ENCODE peak calls at places on chromosome 2, in ten cellular contexts. P, J, H, V, D, O, C, G, U and R are unnamed samples.

GRCh38 chr2:196316050-196316430 is 144.7 kb upstream of the STK17B start:
- DNase-seq in J (no peak), U (no peak), C (no peak), G (no peak), H (no peak), D (no peak), P (no peak), O (peak), V (no peak), R (no peak)

GRCh38 chr2:170155022-170155722 is 22.8 kb upstream of the MYO3B start:
- DNase-seq in D (no peak), C (no peak), J (peak), P (no peak), U (no peak), V (no peak), H (no peak), O (peak), G (peak), R (no peak)

GRCh38 chr2:54704688-54705605 is 18.5 kb upstream of the EML6 start:
- DNase-seq in C (no peak), G (no peak), D (no peak), U (no peak), J (peak), H (no peak), P (peak), O (peak), V (no peak), R (no peak)

GRCh38 chr2:8065191-8065590 is 616.7 kb upstream of the ID2 start:
- DNase-seq in U (no peak), D (no peak), O (no peak), P (no peak), C (no peak), G (no peak), H (no peak), J (no peak), V (no peak), R (no peak)

GRCh38 chr2:145851730-145852129 is 1331.8 kb upstream of the ZEB2 start:
- DNase-seq in G (no peak), H (no peak), O (no peak), V (no peak), J (no peak), U (no peak), D (no peak), C (no peak), P (no peak), R (no peak)

GRCh38 chr2:29627366-29627765 is 294.0 kb downstream of the ALK start:
- DNase-seq in H (no peak), D (no peak), G (no peak), O (peak), V (no peak), U (no peak), J (no peak), C (no peak), P (no peak), R (no peak)

GRCh38 chr2:164815071-164815793 is 26.4 kb downstream of the COBLL1 start:
- DNase-seq in P (no peak), O (no peak), G (no peak), C (no peak), V (no peak), U (no peak), H (no peak), J (no peak), D (no peak), R (no peak)

GRCh38 chr2:174344716-174345472 is 10.1 kb downstream of the SP9 start:
- DNase-seq in P (peak), G (no peak), J (no peak), U (no peak), C (no peak), O (peak), V (no peak), D (no peak), H (no peak), R (peak)

GRCh38 chr2:129914538-129915302 is 64.7 kb upstream of the RAB6C start:
- DNase-seq in H (no peak), J (no peak), V (no peak), O (no peak), C (peak), P (no peak), G (no peak), U (no peak), D (no peak), R (no peak)

GRCh38 chr2:33477473-33478468 is 1.3 kb downstream of the RASGRP3 start:
- DNase-seq in C (peak), H (no peak), V (no peak), P (peak), D (peak), G (no peak), U (no peak), J (no peak), O (no peak), R (no peak)

GRCh38 chr2:152421521-152422367 is 86.8 kb downstream of the FMNL2 start:
- DNase-seq in J (no peak), D (no peak), O (peak), C (no peak), H (peak), U (no peak), P (peak), V (no peak), G (no peak), R (no peak)

GRCh38 chr2:222315443-222316121 is 16.8 kb upstream of the PAX3 start:
- DNase-seq in V (no peak), G (no peak), U (no peak), O (no peak), C (no peak), H (no peak), J (no peak), D (no peak), P (peak), R (peak)

GRCh38 chr2:224122542-224122941 is 83.5 kb upstream of the SERPINE2 start:
- DNase-seq in G (no peak), D (no peak), V (no peak), C (no peak), H (no peak), P (no peak), U (no peak), O (peak), J (no peak), R (no peak)

GRCh38 chr2:69770747-69771146 is 28.8 kb downstream of the ANXA4 start:
- DNase-seq in U (no peak), G (no peak), P (no peak), D (no peak), H (no peak), J (no peak), O (no peak), V (no peak), C (no peak), R (no peak)

GRCh38 chr2:54329482-54330225 is 73.6 kb upstream of the TSPYL6 start:
- DNase-seq in C (no peak), V (no peak), G (no peak), H (no peak), U (no peak), O (peak), P (no peak), D (no peak), J (no peak), R (no peak)

GRCh38 chr2:51734115-51734514 is 702.2 kb upstream of the NRXN1 start:
- DNase-seq in V (no peak), H (no peak), U (no peak), J (no peak), D (no peak), P (peak), O (peak), G (no peak), C (no peak), R (no peak)

GRCh38 chr2:74238879-74239278 is 40.5 kb downstream of the MTHFD2 start:
- DNase-seq in P (no peak), G (no peak), V (no peak), C (no peak), H (no peak), J (no peak), U (no peak), D (no peak), O (peak), R (no peak)

GRCh38 chr2:64807417-64807816 is 153.7 kb upstream of the SERTAD2 start:
- DNase-seq in D (no peak), H (no peak), P (peak), G (no peak), O (peak), C (no peak), U (no peak), J (no peak), V (no peak), R (no peak)

GRCh38 chr2:42802150-42802549 is 9.8 kb upstream of the HAAO start:
- DNase-seq in H (no peak), D (no peak), U (no peak), O (no peak), P (no peak), V (no peak), J (no peak), C (no peak), G (no peak), R (no peak)
- TF ChIP-seq CTCF in H (no peak), D (no peak), U (no peak), O (no peak), P (no peak), V (no peak), J (no peak), C (no peak), G (no peak), R (no peak)

DNA sequence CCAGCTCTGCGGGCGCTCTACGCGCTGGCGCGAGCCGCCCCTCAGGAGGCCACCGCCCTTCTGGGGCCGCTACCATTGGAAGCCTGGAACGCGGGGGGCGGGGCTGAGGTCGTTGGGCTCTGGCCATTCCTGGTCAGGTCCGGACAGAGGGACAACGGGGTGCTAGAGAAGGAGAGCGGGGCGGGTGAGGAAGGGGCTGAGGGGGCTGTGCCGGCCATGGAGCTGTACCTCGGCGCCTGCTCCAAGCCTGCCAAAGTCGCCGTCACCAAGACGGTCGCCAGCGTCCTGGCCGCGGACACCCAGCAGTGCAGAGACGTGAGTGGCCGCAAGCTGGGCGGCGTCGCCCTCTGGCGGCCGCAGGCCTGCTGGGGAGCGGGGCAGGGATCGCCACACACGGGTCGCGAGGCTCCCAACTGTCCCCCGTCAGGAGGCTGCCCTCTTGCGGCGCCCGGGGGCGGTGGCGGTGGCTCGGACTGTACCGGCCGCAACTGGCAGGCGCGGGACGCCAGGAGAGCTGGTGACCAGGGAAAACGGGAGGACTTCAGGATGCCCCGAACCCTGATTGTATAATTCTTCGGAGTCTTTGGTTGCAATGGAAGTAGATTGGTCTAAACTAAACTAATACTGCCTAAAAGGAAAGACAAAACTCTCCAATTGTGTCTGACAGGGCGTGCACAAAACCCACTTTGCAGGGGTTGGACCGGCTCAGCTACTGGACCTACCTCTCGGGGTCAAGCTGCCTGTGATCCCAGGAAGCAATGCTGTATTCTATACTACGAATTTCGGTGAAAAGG is at the start of gene FSIP2:
- DNase-seq in H (no peak), J (peak), O (peak), D (peak), P (peak), V (peak), C (peak), U (no peak), G (peak), R (peak)
- TF ChIP-seq CTCF in H (peak), J (peak), O (peak), D (peak), P (peak), V (peak), C (peak), U (no peak), G (peak), R (peak)

GRCh38 chr2:66013456-66013855 is 421.5 kb upstream of the MEIS1 start:
- DNase-seq in P (no peak), U (no peak), O (peak), H (no peak), C (no peak), G (no peak), J (no peak), D (no peak), V (no peak), R (no peak)
- TF ChIP-seq CTCF in P (no peak), U (no peak), O (no peak), H (no peak), C (peak), G (no peak), J (no peak), D (peak), V (no peak), R (no peak)

DNA sequence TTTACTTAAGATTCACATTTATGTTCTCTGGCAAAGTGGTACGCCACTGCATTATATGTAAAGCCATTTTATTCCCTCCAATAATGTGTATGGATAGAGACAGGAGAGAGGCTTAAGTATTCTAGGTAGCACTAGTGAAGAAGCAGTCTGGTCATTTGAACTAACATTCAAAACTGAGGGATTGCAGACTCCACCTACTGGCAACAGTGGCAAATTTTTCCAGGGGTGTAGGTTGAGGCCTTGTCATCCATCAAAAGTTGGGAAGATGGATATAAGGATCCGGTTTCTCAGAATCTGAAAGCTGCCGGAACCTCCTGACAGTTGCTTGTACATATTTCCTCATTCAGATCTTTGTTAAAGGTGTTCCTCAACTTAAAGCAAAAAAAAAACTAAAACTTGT is 465.5 kb upstream of the FSHR start:
- DNase-seq in D (no peak), H (no peak), P (peak), J (no peak), V (no peak), O (no peak), C (no peak), U (no peak), G (peak), R (peak)
- TF ChIP-seq CTCF in D (peak), H (no peak), P (peak), J (peak), V (no peak), O (no peak), C (no peak), U (no peak), G (peak), R (no peak)

DNA sequence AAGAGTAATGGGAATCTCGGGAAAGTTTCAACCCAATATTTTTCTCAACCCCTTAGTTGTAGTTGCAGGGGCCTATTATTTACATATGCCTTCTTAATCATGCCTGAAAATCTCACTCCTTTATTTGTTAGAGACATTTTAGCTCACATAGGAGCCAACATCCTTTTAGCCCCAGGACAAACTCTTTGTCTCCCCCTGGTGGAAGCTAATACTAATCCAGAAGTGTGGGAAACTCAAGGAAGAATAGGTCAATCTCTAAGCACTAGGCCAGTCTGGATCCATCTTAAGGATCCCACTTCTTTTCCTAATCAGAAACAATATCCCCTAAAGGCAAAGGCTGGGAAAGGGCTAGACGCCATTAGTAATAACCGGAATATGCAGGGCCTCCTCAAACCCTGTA is 550.9 kb upstream of the PKDCC start:
- DNase-seq in V (no peak), G (no peak), J (no peak), U (no peak), O (peak), P (peak), D (no peak), C (no peak), H (no peak), R (no peak)
- TF ChIP-seq CTCF in V (peak), G (no peak), J (no peak), U (no peak), O (peak), P (peak), D (no peak), C (peak), H (no peak), R (no peak)

GRCh38 chr2:59935005-59935404 is 618.4 kb downstream of the BCL11A start:
- DNase-seq in V (no peak), D (no peak), U (no peak), P (peak), J (no peak), O (no peak), C (no peak), G (no peak), H (no peak), R (no peak)
- TF ChIP-seq CTCF in V (no peak), D (no peak), U (no peak), P (no peak), J (no peak), O (no peak), C (no peak), G (no peak), H (no peak), R (no peak)

GRCh38 chr2:105121417-105121816 is 83.5 kb downstream of the MRPS9 start:
- DNase-seq in D (no peak), G (no peak), V (no peak), P (no peak), J (no peak), U (no peak), O (no peak), H (no peak), C (no peak), R (no peak)

GRCh38 chr2:105114551-105114950 is 76.7 kb downstream of the MRPS9 start:
- DNase-seq in D (no peak), C (no peak), G (no peak), U (no peak), O (peak), J (peak), P (peak), V (no peak), H (no peak), R (no peak)

GRCh38 chr2:105117565-105117964 is 79.7 kb downstream of the MRPS9 start:
- DNase-seq in J (no peak), V (no peak), H (no peak), G (no peak), P (no peak), C (no peak), O (no peak), U (no peak), D (no peak), R (no peak)

GRCh38 chr2:105116348-105116747 is 78.5 kb downstream of the MRPS9 start:
- DNase-seq in H (no peak), C (no peak), P (no peak), J (no peak), U (no peak), D (no peak), V (no peak), G (no peak), O (no peak), R (no peak)

GRCh38 chr2:105118960-105119359 is 81.1 kb downstream of the MRPS9 start:
- DNase-seq in C (no peak), D (no peak), G (peak), H (no peak), U (no peak), O (no peak), J (peak), V (no peak), P (no peak), R (peak)
- TF ChIP-seq CTCF in C (no peak), D (peak), G (peak), H (no peak), U (no peak), O (peak), J (peak), V (no peak), P (no peak), R (peak)

DNA sequence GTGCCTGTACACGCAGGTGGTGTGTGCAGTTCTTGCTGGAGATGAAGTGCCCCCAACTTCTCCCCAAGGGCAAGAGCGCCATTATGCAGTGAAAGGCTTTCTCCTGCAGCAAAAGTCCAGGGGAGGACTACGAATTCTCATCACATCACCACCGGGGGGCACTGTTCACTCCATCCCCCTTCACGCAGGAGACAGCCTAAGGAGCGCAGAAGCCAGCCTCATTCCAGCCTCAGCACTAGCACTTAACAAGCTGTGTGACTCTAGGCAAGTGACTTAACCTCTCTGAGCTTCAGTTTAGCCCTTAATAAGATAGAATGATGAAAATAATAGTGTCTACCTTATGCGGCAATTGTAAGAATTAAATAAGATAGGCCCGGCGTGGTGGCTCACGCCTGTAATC is 32.3 kb downstream of the DNMT3A start:
- DNase-seq in D (peak), H (no peak), P (peak), V (no peak), O (peak), J (peak), G (peak), C (no peak), U (no peak), R (peak)
- TF ChIP-seq CTCF in D (peak), H (peak), P (peak), V (peak), O (peak), J (peak), G (peak), C (peak), U (no peak), R (peak)